ENCODE peak calls at places on chromosomes 6 and 20, in six cellular contexts. J, S, L, V, O and W are unnamed samples. For H3K4me1, the result is how much of the 10 kb centered on the place peaks cover.

GRCh38 chr20:2327620-2328555 is 32.1 kb downstream of the TGM3 start:
- DNase-seq in O (no peak), L (no peak), J (no peak), V (no peak), S (no peak), W (no peak)

GRCh38 chr6:67358241-67358640 is 1276.8 kb upstream of the ADGRB3 start:
- DNase-seq in O (no peak), L (no peak), J (no peak), V (no peak), S (no peak), W (no peak)

GRCh38 chr20:41029150-41029872 is 689 bp downstream of the TOP1 start:
- DNase-seq in J (peak), V (peak), L (no peak), O (no peak), S (peak), W (no peak)

GRCh38 chr20:16609066-16609465 is 35.8 kb upstream of the KIF16B start:
- DNase-seq in V (no peak), J (no peak), O (no peak), L (no peak), S (no peak), W (no peak)

GRCh38 chr6:53484409-53485280 is 60.3 kb downstream of the GCLC start:
- DNase-seq in L (peak), J (peak), O (peak), V (no peak), S (peak), W (no peak)

GRCh38 chr6:137736919-137737318 is 130.1 kb upstream of the TNFAIP3 start:
- DNase-seq in V (no peak), O (no peak), J (no peak), S (no peak), L (no peak), W (no peak)

GRCh38 chr6:44650947-44651346 is 263.4 kb downstream of the CDC5L start:
- DNase-seq in J (no peak), V (no peak), O (peak), L (no peak), S (no peak), W (no peak)

GRCh38 chr6:8536122-8536521 is 100.8 kb upstream of the SLC35B3 start:
- DNase-seq in O (no peak), L (no peak), V (no peak), J (no peak), S (no peak), W (no peak)

GRCh38 chr6:155224031-155224451 is 39.8 kb upstream of the CLDN20 start:
- DNase-seq in L (no peak), J (no peak), O (peak), S (no peak), V (no peak), W (peak)

GRCh38 chr6:89368107-89368506 is 15.6 kb upstream of the UBE2J1 start:
- DNase-seq in L (no peak), J (peak), V (peak), S (peak), O (no peak), W (no peak)

GRCh38 chr20:11057624-11058023 is 383.8 kb upstream of the JAG1 start:
- DNase-seq in S (no peak), V (no peak), J (no peak), L (no peak), O (peak), W (no peak)

GRCh38 chr6:168554472-168554871 is 113.5 kb downstream of the SMOC2 start:
- DNase-seq in J (no peak), L (no peak), S (no peak), O (no peak), V (no peak), W (no peak)

GRCh38 chr20:55132523-55132922 is 657.1 kb downstream of the DOK5 start:
- DNase-seq in O (no peak), S (no peak), J (no peak), V (no peak), L (no peak), W (no peak)

GRCh38 chr6:35185971-35186370 is 27.8 kb upstream of the SCUBE3 start:
- DNase-seq in V (no peak), J (no peak), S (no peak), L (no peak), O (no peak), W (no peak)

GRCh38 chr6:147205690-147206600 is 1.7 kb downstream of the STXBP5 start:
- DNase-seq in V (no peak), S (no peak), J (no peak), L (no peak), O (peak), W (no peak)

GRCh38 chr20:63792866-63793265 is 38.2 kb downstream of the ZBTB46 start:
- DNase-seq in J (no peak), L (no peak), V (no peak), S (no peak), O (no peak), W (no peak)

GRCh38 chr20:1657556-1658334 is at the start of gene SIRPG:
- DNase-seq in S (no peak), L (no peak), O (no peak), V (no peak), J (peak), W (no peak)

GRCh38 chr6:152471459-152472070 is 165.6 kb downstream of the SYNE1 start:
- DNase-seq in V (no peak), L (no peak), O (no peak), J (no peak), S (no peak), W (no peak)

GRCh38 chr6:139647816-139648215 is 273.4 kb upstream of the CITED2 start:
- DNase-seq in V (no peak), O (no peak), L (no peak), S (no peak), J (no peak), W (no peak)

GRCh38 chr6:137666202-137666774 is 172.1 kb upstream of the OLIG3 start:
- DNase-seq in O (no peak), J (no peak), L (no peak), V (no peak), S (no peak), W (no peak)

GRCh38 chr6:141077355-141078333 is 1055.1 kb upstream of the GJE1 start:
- DNase-seq in S (peak), L (no peak), O (no peak), J (no peak), V (no peak), W (no peak)

GRCh38 chr20:41476446-41476845 is 109.8 kb upstream of the EMILIN3 start:
- DNase-seq in J (no peak), V (no peak), L (no peak), O (no peak), S (no peak), W (no peak)

GRCh38 chr6:111973897-111974639 is 79.8 kb upstream of the CCN6 start:
- DNase-seq in V (no peak), O (peak), L (no peak), J (peak), S (no peak), W (no peak)

GRCh38 chr20:11267762-11268335 is 594.0 kb upstream of the JAG1 start:
- DNase-seq in S (no peak), L (no peak), V (no peak), O (no peak), J (no peak), W (no peak)

GRCh38 chr20:22373164-22373895 is 211.0 kb downstream of the FOXA2 start:
- DNase-seq in L (no peak), V (no peak), J (no peak), O (no peak), S (no peak), W (no peak)

GRCh38 chr6:128409003-128409402 is 111.4 kb downstream of the PTPRK start:
- DNase-seq in J (no peak), V (no peak), O (no peak), S (no peak), L (no peak), W (no peak)

GRCh38 chr6:89313006-89313405 is 2.1 kb downstream of the GABRR2 start:
- DNase-seq in L (no peak), V (no peak), J (no peak), O (peak), S (no peak), W (no peak)

GRCh38 chr6:130885392-130886192 is 58.4 kb downstream of the SMLR1 start:
- DNase-seq in L (peak), O (peak), V (no peak), S (peak), J (peak), W (peak)

GRCh38 chr6:23980965-23981364 is 145.1 kb upstream of the NRSN1 start:
- DNase-seq in S (no peak), J (no peak), L (no peak), V (no peak), O (peak), W (no peak)

GRCh38 chr20:40690836-40691565 is 2.0 kb upstream of the MAFB start:
- DNase-seq in O (no peak), L (no peak), V (no peak), J (no peak), S (no peak), W (no peak)

GRCh38 chr6:78533426-78533825 is 333.9 kb upstream of the IRAK1BP1 start:
- DNase-seq in V (no peak), L (no peak), J (no peak), S (no peak), O (peak), W (no peak)

GRCh38 chr20:1164871-1165270 is 19.9 kb downstream of the TMEM74B start:
- DNase-seq in J (no peak), L (no peak), V (no peak), S (no peak), O (no peak), W (no peak)

GRCh38 chr20:54570561-54570960 is 95.2 kb downstream of the DOK5 start:
- DNase-seq in V (no peak), S (no peak), J (no peak), L (no peak), O (no peak), W (no peak)

GRCh38 chr6:100775667-100776066 is 105.5 kb downstream of the ASCC3 start:
- DNase-seq in J (no peak), O (no peak), V (no peak), L (no peak), S (no peak), W (no peak)

GRCh38 chr6:22784611-22785010 is 215.2 kb downstream of the HDGFL1 start:
- DNase-seq in O (peak), S (no peak), L (no peak), V (no peak), J (no peak), W (no peak)

GRCh38 chr6:49892280-49892679 is 25.9 kb upstream of the CRISP1 start:
- DNase-seq in S (no peak), O (no peak), L (no peak), J (no peak), V (peak), W (no peak)
- H3K4me1 ChIP-seq in S (under half), O (under half), L (under half), J (under half), V (under half), W (under half)

GRCh38 chr20:31489152-31489551 is 14.1 kb downstream of the REM1 start:
- DNase-seq in V (no peak), O (no peak), J (no peak), L (no peak), S (no peak), W (no peak)

GRCh38 chr20:31490752-31491151 is 15.7 kb downstream of the REM1 start:
- DNase-seq in S (no peak), L (no peak), J (no peak), V (no peak), O (no peak), W (no peak)

GRCh38 chr20:31484001-31484400 is 8.9 kb downstream of the REM1 start:
- DNase-seq in L (no peak), S (peak), O (no peak), V (peak), J (no peak), W (no peak)

GRCh38 chr20:31488171-31488570 is 13.1 kb downstream of the REM1 start:
- DNase-seq in O (no peak), J (no peak), S (no peak), V (no peak), L (no peak), W (no peak)

GRCh38 chr20:31485450-31486339 is 10.6 kb downstream of the REM1 start:
- DNase-seq in J (no peak), L (no peak), S (peak), O (peak), V (peak), W (no peak)
- H3K4me1 ChIP-seq in J (under half), L (under half), S (under half), O (under half), V (under half), W (under half)

GRCh38 chr20:25315418-25316210 is 67.7 kb downstream of the PYGB start:
- DNase-seq in V (no peak), L (no peak), J (no peak), S (peak), O (peak), W (no peak)
- H3K4me1 ChIP-seq in V (under half), L (under half), J (under half), S (under half), O (under half), W (under half)

GRCh38 chr6:33597551-33598322 is 17.7 kb upstream of the BAK1 start:
- DNase-seq in V (no peak), S (no peak), J (no peak), L (no peak), O (no peak), W (no peak)
- H3K4me1 ChIP-seq in V (under half), S (under half), J (under half), L (under half), O (under half), W (under half)

GRCh38 chr6:118574051-118574865 is 26.2 kb downstream of the PLN start:
- DNase-seq in S (no peak), L (no peak), J (no peak), V (no peak), O (peak), W (no peak)
- H3K4me1 ChIP-seq in S (under half), L (under half), J (under half), V (under half), O (under half), W (under half)

DNA sequence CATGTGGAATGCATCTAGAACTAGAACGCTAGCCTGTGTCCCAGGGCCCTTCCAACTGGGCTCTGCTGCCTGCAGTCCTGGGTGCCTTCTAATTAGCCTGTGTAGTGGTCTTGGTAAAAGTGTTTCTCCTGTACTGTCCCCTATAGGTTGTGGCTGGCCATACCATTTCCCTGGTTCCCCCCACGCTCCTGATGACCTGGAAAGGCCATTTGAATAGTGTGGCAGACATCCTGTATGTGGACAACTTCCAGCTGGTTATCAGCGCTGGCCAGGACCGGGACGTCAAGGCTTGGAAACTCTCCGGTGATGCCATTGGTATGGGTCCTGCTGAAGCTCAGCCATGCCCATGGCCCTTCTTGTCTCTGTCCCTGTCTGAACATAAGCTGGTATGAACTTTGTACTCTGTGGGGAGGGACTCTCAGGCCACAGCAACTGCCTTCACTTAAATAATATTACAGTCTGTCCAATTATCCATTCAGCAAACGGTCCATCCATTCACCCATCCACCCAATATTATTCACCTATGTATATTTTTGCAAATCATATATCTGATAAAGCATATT is 60.7 kb downstream of the SUN5 start:
- DNase-seq in V (no peak), O (no peak), S (no peak), J (no peak), L (no peak), W (no peak)
- H3K4me1 ChIP-seq in V (under half), O (under half), S (under half), J (under half), L (under half), W (under half)